ENCODE peak calls at places on chromosomes 7 and 10, in six cellular contexts. One of them, this sample, is unnamed.

GRCh38 chr7:3895341-3895740 is 594.3 kb downstream of the SDK1 start:
- DNase-seq in colonic mucosa: no peak
- DNase-seq in Peyer's patch: no peak
- DNase-seq in cardiac muscle cell: no peak
- DNase-seq in mesendoderm: no peak
- DNase-seq in OCI-LY7: no peak
- DNase-seq in this sample: no peak

GRCh38 chr10:48390933-48391845 is 84.7 kb downstream of the MAPK8 start:
- DNase-seq in colonic mucosa: no peak
- DNase-seq in Peyer's patch: no peak
- DNase-seq in cardiac muscle cell: no peak
- DNase-seq in mesendoderm: no peak
- DNase-seq in OCI-LY7: no peak
- DNase-seq in this sample: no peak

GRCh38 chr10:5364365-5364764 is 401 bp upstream of the UCN3 start:
- DNase-seq in colonic mucosa: no peak
- DNase-seq in Peyer's patch: no peak
- DNase-seq in cardiac muscle cell: no peak
- DNase-seq in mesendoderm: no peak
- DNase-seq in OCI-LY7: no peak
- DNase-seq in this sample: no peak

GRCh38 chr7:131540491-131541162 is 15.8 kb downstream of the PODXL start:
- DNase-seq in colonic mucosa: no peak
- DNase-seq in Peyer's patch: no peak
- DNase-seq in cardiac muscle cell: no peak
- DNase-seq in mesendoderm: peak; percentile 60
- DNase-seq in OCI-LY7: no peak
- DNase-seq in this sample: no peak

GRCh38 chr10:102230264-102230860 is 4.3 kb downstream of the ELOVL3 start:
- DNase-seq in colonic mucosa: peak; percentile 35
- DNase-seq in Peyer's patch: no peak
- DNase-seq in cardiac muscle cell: peak; percentile 82
- DNase-seq in mesendoderm: peak; percentile 89
- DNase-seq in OCI-LY7: no peak
- DNase-seq in this sample: peak; percentile 71

GRCh38 chr7:66952343-66953043 is 31.5 kb downstream of the TMEM248 start:
- DNase-seq in colonic mucosa: peak; percentile 41
- DNase-seq in Peyer's patch: no peak
- DNase-seq in cardiac muscle cell: no peak
- DNase-seq in mesendoderm: peak; percentile 86
- DNase-seq in OCI-LY7: no peak
- DNase-seq in this sample: no peak

GRCh38 chr10:102435529-102436233 is 3.3 kb upstream of the CUEDC2 start:
- DNase-seq in colonic mucosa: no peak
- DNase-seq in Peyer's patch: no peak
- DNase-seq in cardiac muscle cell: no peak
- DNase-seq in mesendoderm: no peak
- DNase-seq in OCI-LY7: no peak
- DNase-seq in this sample: no peak

GRCh38 chr7:99848420-99849216 is 20.8 kb downstream of the CYP3A43 start:
- DNase-seq in colonic mucosa: peak; percentile 32
- DNase-seq in Peyer's patch: no peak
- DNase-seq in cardiac muscle cell: no peak
- DNase-seq in mesendoderm: no peak
- DNase-seq in OCI-LY7: no peak
- DNase-seq in this sample: no peak

GRCh38 chr7:106126170-106126938 is 14.2 kb upstream of the SYPL1 start:
- DNase-seq in colonic mucosa: peak; percentile 33
- DNase-seq in Peyer's patch: peak; percentile 37
- DNase-seq in cardiac muscle cell: no peak
- DNase-seq in mesendoderm: no peak
- DNase-seq in OCI-LY7: no peak
- DNase-seq in this sample: no peak

GRCh38 chr7:22697897-22698645 is 28.9 kb upstream of the IL6 start:
- DNase-seq in colonic mucosa: no peak
- DNase-seq in Peyer's patch: peak; percentile 49
- DNase-seq in cardiac muscle cell: no peak
- DNase-seq in mesendoderm: no peak
- DNase-seq in OCI-LY7: no peak
- DNase-seq in this sample: no peak

GRCh38 chr10:122012731-122013130 is 23.8 kb downstream of the TACC2 start:
- DNase-seq in colonic mucosa: no peak
- DNase-seq in Peyer's patch: no peak
- DNase-seq in cardiac muscle cell: no peak
- DNase-seq in mesendoderm: no peak
- DNase-seq in OCI-LY7: no peak
- DNase-seq in this sample: no peak
- H3K27ac ChIP-seq in colonic mucosa: no peak overlapping the region
- H3K27ac ChIP-seq in Peyer's patch: no peak overlapping the region
- H3K27ac ChIP-seq in cardiac muscle cell: no peak overlapping the region
- H3K27ac ChIP-seq in mesendoderm: no peak overlapping the region
- H3K27ac ChIP-seq in OCI-LY7: no peak overlapping the region
- H3K27ac ChIP-seq in this sample: peak overlapping the region; percentile 46

GRCh38 chr7:138887872-138888656 is 90.1 kb upstream of the ATP6V0A4 start:
- DNase-seq in colonic mucosa: no peak
- DNase-seq in Peyer's patch: no peak
- DNase-seq in cardiac muscle cell: no peak
- DNase-seq in mesendoderm: peak; percentile 78
- DNase-seq in OCI-LY7: no peak
- DNase-seq in this sample: no peak
- H3K27ac ChIP-seq in colonic mucosa: no peak overlapping the region
- H3K27ac ChIP-seq in Peyer's patch: no peak overlapping the region
- H3K27ac ChIP-seq in cardiac muscle cell: no peak overlapping the region
- H3K27ac ChIP-seq in mesendoderm: no peak overlapping the region
- H3K27ac ChIP-seq in OCI-LY7: no peak overlapping the region
- H3K27ac ChIP-seq in this sample: no peak overlapping the region

DNA sequence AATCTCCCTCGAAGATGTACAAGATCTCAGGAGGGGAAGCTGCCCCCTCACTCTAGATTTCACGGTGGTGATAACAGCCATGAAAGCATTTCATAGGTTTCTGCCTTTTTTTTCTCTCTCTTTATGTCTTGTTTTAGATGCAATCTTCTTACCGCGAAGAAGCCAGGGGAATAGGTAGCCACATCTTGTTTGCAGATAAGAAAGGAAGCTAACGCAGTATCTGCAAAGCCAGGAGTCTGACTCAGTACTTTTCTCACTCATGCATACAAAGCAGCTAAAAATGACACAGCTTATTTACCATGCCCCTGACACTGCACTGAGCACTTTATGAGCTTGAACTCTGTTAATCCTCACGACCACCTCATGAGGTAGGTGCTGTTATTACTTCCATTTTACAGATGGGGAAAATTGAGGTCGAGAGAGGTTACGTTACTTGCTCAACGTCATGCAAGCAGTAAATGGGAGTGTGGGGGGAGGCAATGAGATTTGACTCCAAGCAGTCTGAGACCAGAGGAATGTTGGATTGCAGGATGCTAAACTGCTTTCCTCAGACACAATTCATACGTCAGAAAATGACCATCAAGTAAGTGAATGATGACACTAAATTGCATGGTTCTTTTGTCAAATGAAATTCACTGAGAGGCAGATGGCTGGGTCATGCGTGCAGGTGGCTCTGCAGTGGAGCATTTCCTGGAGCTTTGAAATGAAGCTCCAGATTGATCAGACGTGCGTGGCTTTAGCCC is 3.2 kb downstream of the MAP3K8 start:
- DNase-seq in colonic mucosa: no peak
- DNase-seq in Peyer's patch: no peak
- DNase-seq in cardiac muscle cell: no peak
- DNase-seq in mesendoderm: peak; percentile 69
- DNase-seq in OCI-LY7: peak; percentile 77
- DNase-seq in this sample: no peak
- H3K27ac ChIP-seq in colonic mucosa: peak overlapping the region; percentile 100
- H3K27ac ChIP-seq in Peyer's patch: peak overlapping the region; percentile 99
- H3K27ac ChIP-seq in cardiac muscle cell: peak overlapping the region; percentile 74
- H3K27ac ChIP-seq in mesendoderm: no peak overlapping the region
- H3K27ac ChIP-seq in OCI-LY7: peak overlapping the region; percentile 67
- H3K27ac ChIP-seq in this sample: peak overlapping the region; percentile 99

DNA sequence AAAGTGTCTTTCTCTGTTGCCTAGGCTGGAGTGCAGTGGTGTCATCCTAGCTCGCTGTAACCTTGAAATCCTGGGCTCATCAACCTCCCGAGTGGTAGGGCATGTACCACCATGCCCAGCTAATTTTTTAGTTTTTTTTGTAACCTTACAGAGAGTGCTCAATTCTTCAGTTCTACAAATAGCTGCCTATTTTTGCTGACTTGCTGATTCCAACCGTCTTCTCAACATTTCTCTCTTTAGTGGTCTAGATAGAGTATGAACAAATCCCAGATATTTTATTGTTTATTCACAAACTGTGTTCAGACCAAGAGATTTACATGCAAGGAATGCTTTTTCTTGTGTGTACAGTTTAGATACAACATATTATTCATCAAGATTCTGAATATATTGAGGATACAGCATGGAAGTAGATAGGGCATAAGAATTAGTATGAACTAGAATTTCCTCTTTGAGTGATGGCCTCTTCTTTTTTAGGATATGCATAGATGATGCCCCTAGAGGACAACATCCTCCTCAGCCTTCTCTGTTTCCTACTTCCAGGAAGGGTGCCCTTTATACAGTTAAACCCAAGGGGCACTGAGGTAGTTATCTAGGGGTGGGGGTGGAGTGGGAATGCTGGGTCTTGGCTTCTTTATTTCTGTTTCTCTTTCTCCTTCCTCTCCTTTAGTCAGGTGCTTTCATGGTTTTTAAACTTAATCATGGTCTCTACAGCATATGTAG is 26.0 kb downstream of the PRPF18 start:
- DNase-seq in colonic mucosa: no peak
- DNase-seq in Peyer's patch: no peak
- DNase-seq in cardiac muscle cell: no peak
- DNase-seq in mesendoderm: no peak
- DNase-seq in OCI-LY7: no peak
- DNase-seq in this sample: no peak
- H3K27ac ChIP-seq in colonic mucosa: no peak overlapping the region
- H3K27ac ChIP-seq in Peyer's patch: no peak overlapping the region
- H3K27ac ChIP-seq in cardiac muscle cell: no peak overlapping the region
- H3K27ac ChIP-seq in mesendoderm: no peak overlapping the region
- H3K27ac ChIP-seq in OCI-LY7: no peak overlapping the region
- H3K27ac ChIP-seq in this sample: no peak overlapping the region

DNA sequence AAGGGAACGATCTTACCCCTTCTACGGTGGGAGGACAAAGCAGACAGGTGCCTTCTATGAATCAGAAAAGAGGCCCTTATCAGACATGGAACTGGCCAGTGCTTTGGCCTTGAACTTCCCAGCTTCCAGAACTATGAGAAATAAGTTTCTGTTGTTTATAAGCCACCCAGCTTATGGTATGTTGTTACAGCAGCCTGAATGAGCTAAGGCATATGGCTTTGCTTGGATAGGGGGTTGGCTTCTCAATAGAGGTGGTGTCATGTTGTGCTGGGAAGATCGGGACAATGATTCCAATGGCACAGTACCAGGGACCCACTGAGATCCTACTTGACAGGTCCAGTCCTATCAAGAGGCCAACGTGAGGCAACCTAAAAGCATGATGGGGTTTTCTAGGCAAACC is 183.4 kb upstream of the BMPER start:
- DNase-seq in colonic mucosa: no peak
- DNase-seq in Peyer's patch: no peak
- DNase-seq in cardiac muscle cell: no peak
- DNase-seq in mesendoderm: no peak
- DNase-seq in OCI-LY7: no peak
- DNase-seq in this sample: no peak
- H3K27ac ChIP-seq in colonic mucosa: no peak overlapping the region
- H3K27ac ChIP-seq in Peyer's patch: no peak overlapping the region
- H3K27ac ChIP-seq in cardiac muscle cell: peak overlapping the region; percentile 92
- H3K27ac ChIP-seq in mesendoderm: peak overlapping the region; percentile 88
- H3K27ac ChIP-seq in OCI-LY7: no peak overlapping the region
- H3K27ac ChIP-seq in this sample: no peak overlapping the region

GRCh38 chr10:1064172-1064571 is 8.0 kb downstream of the WDR37 start:
- DNase-seq in colonic mucosa: no peak
- DNase-seq in Peyer's patch: no peak
- DNase-seq in cardiac muscle cell: no peak
- DNase-seq in mesendoderm: no peak
- DNase-seq in OCI-LY7: no peak
- DNase-seq in this sample: no peak
- H3K27ac ChIP-seq in colonic mucosa: no peak overlapping the region
- H3K27ac ChIP-seq in Peyer's patch: no peak overlapping the region
- H3K27ac ChIP-seq in cardiac muscle cell: no peak overlapping the region
- H3K27ac ChIP-seq in mesendoderm: no peak overlapping the region
- H3K27ac ChIP-seq in OCI-LY7: no peak overlapping the region
- H3K27ac ChIP-seq in this sample: no peak overlapping the region

DNA sequence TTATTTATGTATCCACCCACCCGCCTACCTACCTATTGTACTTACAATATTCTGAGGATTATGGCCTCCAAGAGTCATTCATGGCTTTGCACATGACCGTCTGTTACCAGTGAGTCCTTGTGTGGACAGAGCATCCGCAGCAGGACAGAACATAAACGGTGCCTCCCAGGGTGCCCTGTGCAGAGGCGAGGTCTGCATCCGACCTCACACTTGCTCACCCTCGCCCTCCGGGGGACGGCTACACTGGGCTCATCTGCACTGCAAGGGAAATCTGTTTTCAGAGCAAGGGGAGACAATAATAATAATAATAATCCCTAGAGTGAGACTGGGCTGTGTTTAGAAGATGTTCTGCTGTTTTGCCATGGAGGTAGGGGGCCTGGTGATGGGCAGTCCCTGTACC is 29.8 kb downstream of the PFKP start:
- DNase-seq in colonic mucosa: no peak
- DNase-seq in Peyer's patch: no peak
- DNase-seq in cardiac muscle cell: no peak
- DNase-seq in mesendoderm: no peak
- DNase-seq in OCI-LY7: no peak
- DNase-seq in this sample: no peak
- H3K27ac ChIP-seq in colonic mucosa: no peak overlapping the region
- H3K27ac ChIP-seq in Peyer's patch: no peak overlapping the region
- H3K27ac ChIP-seq in cardiac muscle cell: peak overlapping the region; percentile 26
- H3K27ac ChIP-seq in mesendoderm: no peak overlapping the region
- H3K27ac ChIP-seq in OCI-LY7: no peak overlapping the region
- H3K27ac ChIP-seq in this sample: no peak overlapping the region

DNA sequence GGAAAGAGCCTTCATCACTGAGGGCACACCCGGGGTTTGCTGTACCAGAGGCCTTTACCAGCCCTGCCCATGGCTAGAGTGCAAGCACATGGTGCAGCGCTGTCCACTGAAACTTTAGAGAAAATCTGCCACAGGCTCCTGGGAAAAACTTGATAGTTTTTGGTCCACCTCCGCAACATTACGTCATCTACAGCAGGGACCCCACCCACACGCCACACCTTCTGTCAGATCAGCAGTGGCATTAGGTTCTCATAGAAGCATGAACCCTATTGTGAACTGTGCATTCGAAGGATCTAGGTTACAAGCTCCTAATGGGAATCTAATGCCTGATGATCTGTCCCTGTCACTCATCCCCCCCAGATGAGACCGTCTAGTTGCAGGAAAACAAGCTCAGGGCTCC is 2.5 kb upstream of the ODAD2 start:
- DNase-seq in colonic mucosa: no peak
- DNase-seq in Peyer's patch: no peak
- DNase-seq in cardiac muscle cell: no peak
- DNase-seq in mesendoderm: no peak
- DNase-seq in OCI-LY7: no peak
- DNase-seq in this sample: no peak
- H3K27ac ChIP-seq in colonic mucosa: no peak overlapping the region
- H3K27ac ChIP-seq in Peyer's patch: no peak overlapping the region
- H3K27ac ChIP-seq in cardiac muscle cell: no peak overlapping the region
- H3K27ac ChIP-seq in mesendoderm: no peak overlapping the region
- H3K27ac ChIP-seq in OCI-LY7: no peak overlapping the region
- H3K27ac ChIP-seq in this sample: no peak overlapping the region